ENCODE peak calls at places on chromosome 7, in four cellular contexts. A is CD4-positive, alpha-beta T cell; M is psoas muscle; T is GM12865. S is an unnamed sample.

GRCh38 chr7:76316984-76317781 is 14.7 kb downstream of the HSPB1 start:
- DNase-seq in M (no peak), A (no peak), T (no peak), S (peak)

GRCh38 chr7:103989785-103990775 is 622 bp upstream of the RELN start:
- DNase-seq in A (no peak), M (no peak), T (peak), S (peak)

GRCh38 chr7:802500-803242 is 29.6 kb upstream of the SUN1 start:
- DNase-seq in T (no peak), A (no peak), M (no peak), S (no peak)

GRCh38 chr7:145812218-145812617 is 304.4 kb upstream of the CNTNAP2 start:
- DNase-seq in A (no peak), M (no peak), T (no peak), S (no peak)

GRCh38 chr7:18927134-18927533 is 190.3 kb downstream of the TWIST1 start:
- DNase-seq in A (no peak), M (no peak), T (no peak), S (no peak)

GRCh38 chr7:121244120-121244865 is 84.5 kb upstream of the WNT16 start:
- DNase-seq in T (no peak), M (no peak), A (no peak), S (no peak)

GRCh38 chr7:2931034-2931415 is 86.9 kb upstream of the GNA12 start:
- DNase-seq in A (no peak), T (no peak), M (no peak), S (no peak)

GRCh38 chr7:97971120-97971989 is 18.6 kb downstream of the OCM2 start:
- DNase-seq in M (no peak), A (no peak), T (peak), S (peak)

GRCh38 chr7:149664666-149665065 is 108.7 kb downstream of the ZNF467 start:
- DNase-seq in A (no peak), T (no peak), M (no peak), S (peak)

GRCh38 chr7:99141334-99141733 is 2.6 kb downstream of the SMURF1 start:
- DNase-seq in T (no peak), M (no peak), A (no peak), S (no peak)

GRCh38 chr7:29287366-29287765 is 92.8 kb downstream of the CHN2 start:
- DNase-seq in T (no peak), M (no peak), A (no peak), S (no peak)

GRCh38 chr7:29609162-29610030 is 45.8 kb downstream of the PRR15 start:
- DNase-seq in T (peak), M (no peak), A (no peak), S (no peak)

GRCh38 chr7:40717242-40717641 is 582.4 kb downstream of the SUGCT start:
- DNase-seq in T (peak), M (peak), A (no peak), S (peak)

GRCh38 chr7:40530292-40530691 is 395.5 kb downstream of the SUGCT start:
- DNase-seq in A (no peak), T (no peak), M (no peak), S (no peak)

GRCh38 chr7:143931739-143932138 is 3.3 kb upstream of the OR2F2 start:
- DNase-seq in A (no peak), M (no peak), T (no peak), S (no peak)

GRCh38 chr7:19944363-19945120 is 171.1 kb upstream of the TMEM196 start:
- DNase-seq in T (no peak), A (no peak), M (no peak), S (no peak)

GRCh38 chr7:31410265-31410664 is 69.7 kb upstream of the NEUROD6 start:
- DNase-seq in T (no peak), M (no peak), A (no peak), S (no peak)

GRCh38 chr7:24283559-24283899 is 461 bp upstream of the NPY start:
- DNase-seq in M (no peak), A (no peak), T (no peak), S (no peak)

GRCh38 chr7:155458317-155459132 is 596 bp downstream of the EN2 start:
- DNase-seq in M (no peak), A (no peak), T (no peak), S (no peak)

GRCh38 chr7:24755541-24756416 is 1.5 kb downstream of the GSDME start:
- DNase-seq in M (no peak), A (no peak), T (peak), S (peak)

GRCh38 chr7:22400150-22400814 is 43.3 kb upstream of the RAPGEF5 start:
- DNase-seq in T (no peak), A (no peak), M (no peak), S (no peak)

GRCh38 chr7:128884561-128885369 is 22.1 kb downstream of the ATP6V1F start:
- DNase-seq in A (no peak), T (no peak), M (peak), S (no peak)

GRCh38 chr7:39733881-39734571 is 110.7 kb downstream of the RALA start:
- DNase-seq in A (no peak), T (peak), M (no peak), S (peak)

GRCh38 chr7:116585967-116586366 is 61.1 kb downstream of the CAV1 start:
- DNase-seq in M (no peak), A (no peak), T (no peak), S (no peak)
- TF ChIP-seq CTCF in M (no peak), A (no peak), T (no peak), S (no peak)

DNA sequence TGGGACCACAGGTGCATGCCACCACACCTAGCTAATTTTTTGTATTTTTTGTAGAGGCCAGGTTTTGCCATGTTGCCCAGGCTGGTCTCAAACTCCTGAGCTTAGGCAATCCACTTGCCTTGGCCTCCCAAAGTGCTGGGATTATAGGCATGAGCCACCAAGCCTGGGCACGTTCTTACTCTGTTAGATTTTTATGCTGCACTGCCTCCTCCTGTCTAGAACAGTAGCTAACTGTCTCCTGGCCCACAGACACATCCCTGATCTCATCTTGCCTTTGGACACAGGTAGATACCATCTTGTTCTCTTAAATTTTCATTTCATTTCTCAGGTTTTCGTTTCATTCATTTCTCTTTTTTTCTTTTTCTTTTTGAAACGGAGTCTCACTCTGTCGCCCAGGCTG is 41.1 kb downstream of the BLVRA start:
- DNase-seq in A (no peak), T (peak), M (no peak), S (no peak)
- TF ChIP-seq CTCF in A (no peak), T (no peak), M (no peak), S (no peak)

GRCh38 chr7:134787720-134788119 is 8.3 kb downstream of the CALD1 start:
- DNase-seq in T (no peak), A (no peak), M (no peak), S (no peak)

GRCh38 chr7:134792968-134793367 is 13.5 kb downstream of the CALD1 start:
- DNase-seq in T (peak), A (no peak), M (peak), S (no peak)

GRCh38 chr7:134788191-134788590 is 8.8 kb downstream of the CALD1 start:
- DNase-seq in T (no peak), M (no peak), A (no peak), S (no peak)

GRCh38 chr7:134787064-134787463 is 7.6 kb downstream of the CALD1 start:
- DNase-seq in T (no peak), M (no peak), A (no peak), S (no peak)

DNA sequence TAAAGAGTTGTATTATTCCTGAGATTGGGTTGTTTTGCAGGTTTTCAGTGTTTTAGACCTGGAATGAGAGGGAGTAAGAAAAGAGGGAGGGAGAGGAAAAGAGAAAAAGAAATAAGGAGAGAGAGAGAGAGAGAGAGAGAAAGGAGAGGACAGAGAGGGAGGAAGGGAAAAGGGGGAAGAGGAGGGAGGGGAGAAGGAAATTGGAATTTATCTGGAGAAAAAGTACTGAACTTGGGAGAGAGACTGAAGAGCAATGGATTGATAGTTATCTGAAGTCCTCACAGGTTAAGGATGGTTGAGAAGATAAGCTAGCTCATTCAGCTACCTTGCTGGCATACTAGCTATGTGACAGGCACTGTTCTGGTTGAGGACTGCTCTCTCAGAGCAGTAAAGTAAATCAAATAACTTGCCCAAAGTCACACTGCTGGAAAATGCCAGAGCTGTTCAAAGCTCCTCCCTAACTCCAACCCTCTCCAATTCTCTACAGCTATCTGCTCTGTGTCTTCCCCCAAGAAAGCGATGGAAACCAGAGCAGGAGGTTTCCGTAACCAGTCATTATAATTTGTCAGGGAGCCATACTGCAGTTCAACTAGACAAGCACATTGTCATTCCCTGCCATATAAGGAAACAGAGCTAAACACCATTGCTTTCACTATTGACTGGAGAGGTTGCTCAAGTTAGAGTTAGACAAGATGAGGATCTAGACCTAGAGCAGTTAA is 10.7 kb downstream of the CALD1 start:
- DNase-seq in T (peak), M (no peak), A (no peak), S (no peak)
- TF ChIP-seq CTCF in T (no peak), M (no peak), A (no peak), S (no peak)

GRCh38 chr7:88357794-88358533 is 51.3 kb upstream of the STEAP4 start:
- DNase-seq in T (peak), A (no peak), M (no peak), S (no peak)
- TF ChIP-seq CTCF in T (peak), A (no peak), M (peak), S (no peak)

GRCh38 chr7:151012921-151013347 is 11.4 kb downstream of the ATG9B start:
- DNase-seq in M (no peak), A (no peak), T (no peak), S (no peak)
- TF ChIP-seq CTCF in M (peak), A (peak), T (peak), S (peak)

DNA sequence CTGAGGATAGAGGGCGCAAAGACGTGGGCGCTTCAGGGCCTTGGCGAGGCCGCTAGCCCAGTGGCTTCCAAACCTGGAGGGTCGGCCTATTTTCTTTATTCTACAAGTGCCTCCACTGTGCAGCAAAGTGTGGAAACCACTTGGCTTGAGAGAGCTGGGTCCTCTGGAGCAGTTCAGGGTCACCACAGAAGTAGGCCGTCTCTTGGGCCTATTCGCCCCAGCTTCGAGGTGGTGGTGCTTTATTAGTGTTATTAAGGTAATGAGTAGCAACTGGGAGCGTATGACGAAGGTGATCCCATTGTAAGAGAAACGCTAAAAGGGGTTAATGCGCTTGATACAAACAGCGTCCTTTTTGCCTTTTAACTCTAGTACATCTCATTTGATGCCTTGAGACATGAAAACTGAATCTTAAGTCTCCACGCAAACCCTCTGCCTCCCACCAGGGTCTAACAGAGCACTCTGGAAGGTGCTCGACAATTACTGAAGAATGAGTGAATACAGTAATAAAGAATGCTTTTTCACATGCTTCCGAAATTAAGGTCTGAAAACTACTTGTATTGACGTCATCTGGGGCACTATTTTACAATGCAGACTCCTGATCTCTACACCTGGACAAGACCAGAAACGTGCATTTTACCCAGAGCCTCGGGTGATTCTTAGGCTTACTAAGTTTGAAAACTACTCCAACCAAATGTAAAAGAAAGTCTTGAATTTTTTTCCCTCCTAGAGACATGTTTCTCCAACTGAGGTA is 647 bp upstream of the GSAP start:
- DNase-seq in T (no peak), M (no peak), A (no peak), S (no peak)
- TF ChIP-seq CTCF in T (no peak), M (no peak), A (no peak), S (no peak)

GRCh38 chr7:44122529-44122928 is 819 bp downstream of the POLD2 start:
- DNase-seq in M (peak), T (no peak), A (no peak), S (no peak)

GRCh38 chr7:44124822-44125202 is 1.5 kb upstream of the POLD2 start:
- DNase-seq in T (no peak), A (no peak), M (peak), S (no peak)

GRCh38 chr7:44120395-44120794 is 3.0 kb downstream of the POLD2 start:
- DNase-seq in M (no peak), A (no peak), T (no peak), S (no peak)

GRCh38 chr7:44121761-44122420 is 1.5 kb downstream of the POLD2 start:
- DNase-seq in A (no peak), T (no peak), M (peak), S (no peak)

GRCh38 chr7:44123190-44124003 is at the start of gene POLD2:
- DNase-seq in A (peak), M (peak), T (peak), S (peak)
- TF ChIP-seq CTCF in A (no peak), M (no peak), T (no peak), S (no peak)